ENCODE peak calls at places on chromosomes 6 and 20, in nine cellular contexts. R, P, O, G, T, I, J, V and S are unnamed samples.

GRCh38 chr6:94341173-94341572 is 921.8 kb upstream of the EPHA7 start:
- DNase-seq in P (no peak), O (no peak), I (no peak), J (no peak), R (no peak), G (no peak), V (no peak), T (no peak), S (no peak)

GRCh38 chr6:135935951-135936601 is 84.6 kb downstream of the PDE7B start:
- DNase-seq in V (peak; percentile 66), T (no peak), G (no peak), P (no peak), R (no peak), O (no peak), I (no peak), J (no peak), S (no peak)

GRCh38 chr6:25485820-25486559 is 166.0 kb upstream of the SCGN start:
- DNase-seq in P (no peak), V (no peak), I (no peak), T (peak; percentile 21), R (no peak), J (peak; percentile 37), O (no peak), G (no peak), S (no peak)

GRCh38 chr20:33827629-33828325 is 16.6 kb downstream of the CHMP4B start:
- DNase-seq in P (no peak), R (no peak), J (no peak), T (no peak), O (no peak), V (no peak), G (no peak), I (no peak), S (no peak)

GRCh38 chr6:30326446-30327231 is at the start of gene TRIM39:
- DNase-seq in J (peak; percentile 88), T (peak; percentile 82), O (peak; percentile 74), G (peak; percentile 85), R (peak; percentile 76), I (peak; percentile 95), P (peak; percentile 59), V (peak; percentile 83), S (no peak)

GRCh38 chr20:49750611-49751396 is 37.1 kb upstream of the B4GALT5 start:
- DNase-seq in T (peak; percentile 23), I (peak; percentile 75), O (peak; percentile 19), V (no peak), J (no peak), G (no peak), R (no peak), P (no peak), S (no peak)

GRCh38 chr6:169808608-169808967 is 57.2 kb downstream of the ERMARD start:
- DNase-seq in I (peak; percentile 21), G (no peak), P (no peak), T (no peak), O (no peak), R (no peak), V (no peak), J (no peak), S (peak; percentile 87)

GRCh38 chr6:153662982-153663381 is 376.1 kb upstream of the OPRM1 start:
- DNase-seq in G (no peak), I (no peak), J (no peak), O (no peak), T (no peak), V (no peak), P (no peak), R (no peak), S (no peak)

GRCh38 chr20:51802170-51802745 is at the start of gene SALL4:
- DNase-seq in J (peak; percentile 25), G (no peak), I (no peak), O (no peak), V (no peak), R (no peak), P (no peak), T (no peak), S (no peak)

GRCh38 chr6:27230758-27231111 is 16.8 kb upstream of the PRSS16 start:
- DNase-seq in I (no peak), T (no peak), O (no peak), V (no peak), P (peak; percentile 46), R (no peak), J (no peak), G (no peak), S (no peak)

GRCh38 chr6:43052842-43053544 is 658 bp downstream of the CUL7 start:
- DNase-seq in J (no peak), T (no peak), I (no peak), O (no peak), G (no peak), R (no peak), P (no peak), V (no peak), S (no peak)

GRCh38 chr20:9989066-9989724 is 45.6 kb upstream of the ANKEF1 start:
- DNase-seq in T (no peak), V (no peak), I (no peak), O (no peak), P (no peak), R (no peak), G (no peak), J (no peak), S (no peak)

GRCh38 chr6:54053893-54054391 is 57.3 kb upstream of the MLIP start:
- DNase-seq in G (no peak), O (peak; percentile 60), I (peak; percentile 78), P (peak; percentile 48), T (no peak), R (no peak), J (no peak), V (peak; percentile 28), S (no peak)

GRCh38 chr6:88866856-88867255 is 96.6 kb downstream of the RNGTT start:
- DNase-seq in J (no peak), O (no peak), T (no peak), V (no peak), P (no peak), R (no peak), I (no peak), G (no peak), S (no peak)

GRCh38 chr6:15462717-15463525 is 199.9 kb downstream of the DTNBP1 start:
- DNase-seq in T (no peak), P (no peak), V (no peak), I (no peak), G (no peak), J (no peak), R (no peak), O (no peak), S (no peak)

DNA sequence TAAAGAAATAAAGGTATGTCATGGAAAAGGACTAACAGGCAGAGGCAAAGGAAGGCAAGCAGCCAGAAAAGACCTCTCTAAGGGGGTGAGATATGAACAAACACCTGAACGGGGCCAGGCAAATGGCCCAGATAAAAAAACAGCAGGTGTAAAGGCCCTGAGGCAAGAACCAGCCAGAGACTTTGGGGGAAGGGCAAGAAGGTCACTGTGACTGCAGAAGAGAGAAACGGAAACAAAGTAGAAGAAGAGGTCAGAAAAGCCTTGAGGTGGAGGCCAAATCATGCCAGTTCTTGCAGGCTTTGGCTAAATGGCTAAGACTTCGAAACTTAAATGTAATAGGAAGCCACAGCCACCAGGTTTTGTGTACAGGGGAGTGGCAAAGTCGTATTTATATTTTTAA is 30.8 kb downstream of the KIF16B start:
- DNase-seq in V (no peak), O (no peak), I (no peak), G (no peak), J (no peak), P (no peak), R (no peak), T (no peak), S (no peak)
- TF ChIP-seq POLR2A in V (no peak), O (no peak), I (no peak), G (no peak), J (no peak), P (no peak), R (no peak), T (no peak), S (no peak)

GRCh38 chr6:13383280-13384163 is 55.2 kb upstream of the TBC1D7 start:
- DNase-seq in R (no peak), V (peak; percentile 46), I (peak; percentile 70), T (no peak), P (no peak), J (no peak), O (no peak), G (no peak), S (no peak)
- TF ChIP-seq CTCF in R (peak; percentile 16), V (peak; percentile 45), I (peak; percentile 6), T (no peak), P (no peak), J (no peak), O (no peak), G (no peak), S (no peak)

GRCh38 chr20:45427236-45428149 is 11.6 kb downstream of the PIGT start:
- DNase-seq in V (no peak), J (peak; percentile 66), G (no peak), I (peak; percentile 85), P (no peak), T (no peak), R (no peak), O (no peak), S (no peak)
- TF ChIP-seq POLR2A in V (no peak), J (no peak), G (no peak), I (no peak), P (no peak), T (no peak), R (no peak), O (no peak), S (no peak)

GRCh38 chr6:77124604-77125003 is 338.7 kb downstream of the HTR1B start:
- DNase-seq in J (no peak), V (no peak), G (no peak), I (no peak), P (no peak), T (no peak), O (no peak), R (no peak), S (no peak)
- TF ChIP-seq CTCF in J (no peak), V (no peak), G (no peak), I (no peak), P (no peak), T (no peak), O (no peak), R (no peak), S (no peak)

GRCh38 chr6:73516712-73517489 is 3.9 kb downstream of the EEF1A1 start:
- DNase-seq in G (no peak), O (no peak), V (no peak), T (no peak), J (no peak), R (no peak), P (no peak), I (no peak), S (no peak)
- TF ChIP-seq POLR2A in G (no peak), O (no peak), V (no peak), T (no peak), J (no peak), R (no peak), P (no peak), I (peak; percentile 9), S (no peak)